ENCODE peak calls at places on chromosomes 5 and 9, in four cellular contexts. S is HCT116, B is SK-N-SH, K is K562. W is an unnamed sample.

GRCh38 chr5:37575541-37576489 is 196.7 kb downstream of the WDR70 start:
- DNase-seq in K (peak; percentile 86), S (no peak), B (no peak), W (no peak)

GRCh38 chr5:75567710-75568109 is 43.5 kb upstream of the ANKDD1B start:
- DNase-seq in S (peak; percentile 19), B (no peak), K (peak; percentile 74), W (no peak)

GRCh38 chr9:2638871-2639673 is 17.5 kb downstream of the VLDLR start:
- DNase-seq in K (no peak), S (no peak), B (no peak), W (no peak)

GRCh38 chr5:176744584-176744965 is 65.8 kb upstream of the UNC5A start:
- DNase-seq in K (peak; percentile 28), B (peak; percentile 50), S (no peak), W (no peak)

GRCh38 chr9:99296375-99296951 is 74.4 kb downstream of the SEC61B start:
- DNase-seq in S (no peak), B (peak; percentile 30), K (no peak), W (no peak)

GRCh38 chr5:79508354-79508753 is 5.6 kb downstream of the HOMER1 start:
- DNase-seq in S (no peak), K (peak; percentile 33), B (no peak), W (no peak)

GRCh38 chr9:90546200-90546599 is 96.4 kb downstream of the DIRAS2 start:
- DNase-seq in B (peak; percentile 62), K (peak; percentile 1), S (no peak), W (peak; percentile 20)

GRCh38 chr9:7212101-7212500 is 454.3 kb downstream of the KDM4C start:
- DNase-seq in S (no peak), K (no peak), B (no peak), W (no peak)

GRCh38 chr9:109806506-109807115 is 26.6 kb downstream of the PALM2AKAP2 start:
- DNase-seq in S (no peak), B (no peak), K (no peak), W (no peak)

GRCh38 chr5:606061-606460 is 6.1 kb upstream of the CEP72 start:
- DNase-seq in K (no peak), B (no peak), S (no peak), W (no peak)

GRCh38 chr5:121485261-121485660 is 366.4 kb upstream of the FTMT start:
- DNase-seq in S (no peak), B (no peak), K (no peak), W (no peak)

GRCh38 chr9:123997665-123998277 is 13.8 kb upstream of the LHX2 start:
- DNase-seq in B (no peak), S (no peak), K (no peak), W (no peak)

GRCh38 chr9:111983484-111983908 is 86.9 kb downstream of the UGCG start:
- DNase-seq in B (no peak), K (no peak), S (no peak), W (no peak)

GRCh38 chr9:108813951-108814601 is 41.7 kb downstream of the ACTL7B start:
- DNase-seq in S (peak; percentile 38), K (no peak), B (no peak), W (peak; percentile 67)

GRCh38 chr5:172726966-172727365 is 44.0 kb downstream of the DUSP1 start:
- DNase-seq in B (no peak), S (no peak), K (no peak), W (no peak)

GRCh38 chr5:129163979-129164378 is 69.4 kb downstream of the ISOC1 start:
- DNase-seq in B (no peak), K (no peak), S (no peak), W (no peak)

GRCh38 chr9:121440265-121440664 is 59.4 kb downstream of the GGTA1 start:
- DNase-seq in K (peak; percentile 24), B (peak; percentile 33), S (peak; percentile 7), W (peak; percentile 25)

GRCh38 chr5:13478831-13479465 is 465.5 kb downstream of the DNAH5 start:
- DNase-seq in S (no peak), B (peak; percentile 41), K (peak; percentile 36), W (peak; percentile 53)

GRCh38 chr9:93058357-93059096 is at the start of gene SUSD3:
- DNase-seq in K (peak; percentile 86), S (peak; percentile 39), B (peak; percentile 97), W (peak; percentile 86)

GRCh38 chr9:73179594-73179993 is 27.9 kb downstream of the ANXA1 start:
- DNase-seq in S (peak; percentile 69), B (no peak), K (no peak), W (peak; percentile 36)

GRCh38 chr5:134561871-134562296 is 36.4 kb downstream of the JADE2 start:
- DNase-seq in S (peak; percentile 7), K (peak; percentile 47), B (peak; percentile 49), W (peak; percentile 41)

GRCh38 chr5:121189569-121190305 is 661.9 kb upstream of the FTMT start:
- DNase-seq in S (no peak), B (peak; percentile 6), K (peak; percentile 19), W (peak; percentile 30)

GRCh38 chr5:18305288-18305899 is 671.1 kb downstream of the TAF11L14 start:
- DNase-seq in K (peak; percentile 11), B (peak; percentile 55), S (no peak), W (peak; percentile 66)

GRCh38 chr5:37739817-37740261 is 100.0 kb downstream of the GDNF start:
- DNase-seq in K (no peak), S (no peak), B (no peak), W (no peak)

GRCh38 chr5:156201793-156202388 is 125.1 kb upstream of the SGCD start:
- DNase-seq in K (no peak), B (no peak), S (no peak), W (no peak)

GRCh38 chr5:128587275-128587674 is 49.2 kb upstream of the FBN2 start:
- DNase-seq in B (no peak), K (no peak), S (no peak), W (no peak)

GRCh38 chr9:117191504-117192375 is 223.1 kb downstream of the ASTN2 start:
- DNase-seq in B (no peak), S (no peak), K (no peak), W (no peak)

GRCh38 chr5:149403923-149404745 is 25.0 kb upstream of the IL17B start:
- DNase-seq in B (no peak), S (no peak), K (no peak), W (no peak)

DNA sequence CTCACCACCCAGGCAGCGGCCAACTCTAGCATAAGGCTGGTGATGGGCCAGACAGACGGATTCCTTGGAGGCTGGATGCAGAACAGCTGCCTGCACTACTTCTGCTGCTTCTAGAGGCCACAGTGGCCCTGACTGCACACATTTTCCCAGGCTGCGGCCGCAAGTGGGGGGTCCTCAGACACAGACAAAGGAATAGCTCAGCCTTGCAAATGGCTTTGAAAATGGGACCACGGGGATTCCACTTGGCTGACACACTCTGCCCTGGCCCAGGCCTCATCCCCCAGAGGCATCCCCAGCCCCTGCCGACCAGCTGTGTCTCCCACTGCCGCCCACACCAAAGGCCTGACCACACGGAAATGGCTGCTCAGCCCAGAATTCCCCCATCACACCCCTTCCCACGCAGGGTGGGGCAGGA is 540.8 kb downstream of the BNC2 start:
- DNase-seq in S (no peak), B (no peak), K (no peak), W (no peak)
- TF ChIP-seq JUND in S (no peak), B (no peak), K (no peak), W (no peak)

GRCh38 chr9:114432323-114433067 is 44.7 kb upstream of the AKNA start:
- DNase-seq in S (no peak), K (no peak), B (no peak), W (no peak)

GRCh38 chr9:114437401-114437893 is 49.7 kb upstream of the AKNA start:
- DNase-seq in B (no peak), S (no peak), K (peak; percentile 41), W (no peak)

GRCh38 chr9:114433086-114433485 is 45.3 kb upstream of the AKNA start:
- DNase-seq in B (no peak), K (no peak), S (no peak), W (no peak)

GRCh38 chr9:114433720-114434255 is 46.0 kb upstream of the AKNA start:
- DNase-seq in S (no peak), B (no peak), K (no peak), W (no peak)

GRCh38 chr9:114434878-114435311 is 47.1 kb upstream of the AKNA start:
- DNase-seq in B (peak; percentile 64), S (peak; percentile 35), K (peak; percentile 60), W (peak; percentile 73)
- TF ChIP-seq JUND in B (no peak), S (no peak), K (no peak), W (no peak)

GRCh38 chr5:77174526-77174925 is 36.0 kb upstream of the PDE8B start:
- DNase-seq in K (no peak), S (no peak), B (no peak), W (no peak)
- TF ChIP-seq JUND in K (no peak), S (no peak), B (no peak), W (no peak)

GRCh38 chr9:137064027-137064879 is 6.1 kb downstream of the SAPCD2 start:
- DNase-seq in S (no peak), B (peak; percentile 89), K (peak; percentile 62), W (peak; percentile 85)
- TF ChIP-seq JUND in S (no peak), B (no peak), K (no peak), W (no peak)

W was measured in T47D.